ENCODE peak calls at places on chromosomes 1 and 21, in five cellular contexts. G is GM12878, E is GM12891, I is K562, P is endothelial cell of umbilical vein. B is an unnamed sample.

GRCh38 chr1:112457965-112458364 is 50.8 kb upstream of the WNT2B start:
- DNase-seq in I (no peak), G (no peak), P (peak), E (no peak), B (no peak)

GRCh38 chr1:9466780-9467755 is 72.2 kb upstream of the SLC25A33 start:
- DNase-seq in I (no peak), P (no peak), G (no peak), E (no peak), B (no peak)

GRCh38 chr21:30044447-30045064 is 104.8 kb upstream of the GRIK1 start:
- DNase-seq in E (no peak), G (no peak), P (peak), I (peak), B (no peak)

GRCh38 chr1:71522721-71523120 is 441.9 kb upstream of the ZRANB2 start:
- DNase-seq in E (no peak), P (no peak), I (no peak), G (no peak), B (no peak)

GRCh38 chr1:113793878-113794834 is 18.1 kb downstream of the RSBN1 start:
- DNase-seq in P (no peak), E (no peak), I (no peak), G (no peak), B (no peak)

GRCh38 chr1:111571987-111572386 is 47.6 kb upstream of the RAP1A start:
- DNase-seq in P (no peak), I (no peak), E (no peak), G (no peak), B (no peak)

GRCh38 chr1:26693557-26694184 is 2.1 kb upstream of the ARID1A start:
- DNase-seq in I (no peak), E (no peak), G (no peak), P (no peak), B (no peak)

GRCh38 chr1:32713081-32713480 is 10.5 kb upstream of the SYNC start:
- DNase-seq in I (no peak), P (no peak), G (no peak), E (no peak), B (no peak)

GRCh38 chr1:39900662-39901485 is 843 bp downstream of the MYCL start:
- DNase-seq in E (peak), I (peak), P (no peak), G (no peak), B (no peak)

GRCh38 chr1:68470388-68470970 is 20.7 kb upstream of the RPE65 start:
- DNase-seq in I (no peak), E (no peak), G (no peak), P (peak), B (no peak)

GRCh38 chr1:13751985-13752384 is 52.0 kb downstream of the PRDM2 start:
- DNase-seq in I (no peak), P (no peak), E (no peak), G (no peak), B (no peak)

GRCh38 chr1:185045793-185046441 is 559 bp downstream of the RNF2 start:
- DNase-seq in P (peak), E (no peak), I (peak), G (no peak), B (no peak)

GRCh38 chr1:193260056-193260750 is 73.8 kb upstream of the B3GALT2 start:
- DNase-seq in P (no peak), G (no peak), E (no peak), I (no peak), B (no peak)

GRCh38 chr1:102858695-102859094 is 249.6 kb downstream of the COL11A1 start:
- DNase-seq in G (no peak), P (no peak), I (no peak), E (no peak), B (no peak)

GRCh38 chr1:23352096-23352695 is 8.1 kb upstream of the HNRNPR start:
- DNase-seq in P (no peak), E (no peak), G (no peak), I (no peak), B (no peak)

GRCh38 chr1:152884966-152885624 is 7.0 kb downstream of the SMCP start:
- DNase-seq in G (no peak), I (no peak), E (no peak), P (no peak), B (no peak)

GRCh38 chr21:32306021-32306780 is 7.5 kb downstream of the MRAP start:
- DNase-seq in E (no peak), P (peak), I (peak), G (no peak), B (no peak)

GRCh38 chr1:3733603-3734591 is 18.4 kb upstream of the CCDC27 start:
- DNase-seq in I (no peak), E (no peak), P (no peak), G (no peak), B (no peak)

GRCh38 chr1:30106125-30106524 is 617.3 kb downstream of the MATN1 start:
- DNase-seq in G (no peak), I (peak), E (no peak), P (peak), B (no peak)

GRCh38 chr1:89631756-89632155 is 1.2 kb upstream of the LRRC8C start:
- DNase-seq in I (no peak), E (no peak), G (no peak), P (no peak), B (no peak)

GRCh38 chr1:67659229-67659628 is 25.8 kb upstream of the GADD45A start:
- DNase-seq in I (no peak), P (no peak), G (no peak), E (no peak), B (no peak)

GRCh38 chr1:89538361-89538760 is 13.7 kb downstream of the LRRC8B start:
- DNase-seq in I (no peak), E (no peak), G (no peak), P (peak), B (no peak)

GRCh38 chr1:66271216-66271903 is 262.6 kb upstream of the SGIP1 start:
- DNase-seq in E (no peak), P (peak), I (no peak), G (no peak), B (no peak)

GRCh38 chr1:169925505-169926482 is 32.1 kb upstream of the SCYL3 start:
- DNase-seq in E (no peak), P (no peak), I (no peak), G (peak), B (no peak)

GRCh38 chr1:230682274-230682673 is 31.6 kb downstream of the AGT start:
- DNase-seq in E (no peak), I (peak), G (no peak), P (no peak), B (no peak)

GRCh38 chr1:93061895-93062792 is 16.9 kb upstream of the MTF2 start:
- DNase-seq in I (peak), G (no peak), E (no peak), P (peak), B (no peak)

GRCh38 chr21:33978585-33978984 is 63.0 kb upstream of the ATP5PO start:
- DNase-seq in G (no peak), E (no peak), P (no peak), I (no peak), B (no peak)

GRCh38 chr1:199954701-199955100 is 72.8 kb upstream of the NR5A2 start:
- DNase-seq in P (no peak), I (peak), E (peak), G (no peak), B (peak)

GRCh38 chr1:77036560-77036959 is 169.3 kb downstream of the ST6GALNAC5 start:
- DNase-seq in P (peak), I (peak), E (no peak), G (no peak), B (no peak)

GRCh38 chr1:51627672-51628071 is 10.8 kb downstream of the OSBPL9 start:
- DNase-seq in E (no peak), G (no peak), P (peak), I (no peak), B (no peak)

GRCh38 chr1:81327103-81327728 is 473.5 kb upstream of the ADGRL2 start:
- DNase-seq in E (no peak), P (no peak), G (no peak), I (no peak), B (no peak)

GRCh38 chr1:46179138-46180081 is 3.1 kb upstream of the P3R3URF start:
- DNase-seq in G (no peak), P (peak), I (peak), E (no peak), B (no peak)
- TF ChIP-seq POLR2AphosphoS5 in G (no peak), P (peak), I (no peak), E (no peak), B (peak)

DNA sequence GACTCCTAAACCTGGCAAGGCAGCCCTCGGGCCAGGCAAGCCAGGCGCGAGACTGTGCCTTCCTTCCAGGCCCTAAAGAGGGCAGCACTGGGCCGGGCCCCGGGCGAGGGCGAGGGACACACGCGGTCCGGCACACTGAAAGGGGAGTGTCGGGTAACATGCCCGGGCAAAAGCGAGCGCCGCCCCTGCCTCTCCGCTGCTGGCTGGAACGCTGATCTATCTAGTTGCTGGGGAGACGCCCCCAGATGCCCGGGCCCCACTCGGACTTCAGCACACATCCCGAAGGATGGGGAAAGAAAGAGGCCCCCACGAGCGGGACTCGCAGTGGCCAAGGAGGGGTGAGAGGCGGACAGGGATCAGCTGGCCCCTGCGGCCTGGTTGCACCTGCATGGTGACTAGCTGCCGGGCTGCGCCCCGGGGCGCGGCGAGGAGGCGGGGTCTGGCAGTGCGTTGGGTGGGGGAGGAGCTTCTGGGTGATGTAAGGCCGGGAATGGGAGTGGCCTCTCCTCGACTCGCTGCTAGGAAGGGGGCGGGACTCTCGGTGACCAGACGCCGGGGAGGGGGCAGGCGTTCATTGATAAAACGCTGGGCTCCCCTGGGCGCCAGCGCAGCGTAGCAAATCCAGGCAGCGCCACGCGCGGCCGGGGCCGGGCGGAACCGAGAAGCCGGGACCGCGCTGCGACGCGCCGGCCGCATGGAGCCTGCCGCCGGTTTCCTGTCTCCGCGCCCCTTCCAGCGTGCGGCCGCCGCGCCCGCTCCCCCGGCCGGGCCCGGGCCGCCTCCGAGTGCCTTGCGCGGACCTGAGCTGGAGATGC is at the start of gene PLK3:
- DNase-seq in I (peak), P (peak), E (peak), G (peak), B (peak)
- TF ChIP-seq POLR2AphosphoS5 in I (peak), P (peak), E (peak), G (peak), B (peak)

DNA sequence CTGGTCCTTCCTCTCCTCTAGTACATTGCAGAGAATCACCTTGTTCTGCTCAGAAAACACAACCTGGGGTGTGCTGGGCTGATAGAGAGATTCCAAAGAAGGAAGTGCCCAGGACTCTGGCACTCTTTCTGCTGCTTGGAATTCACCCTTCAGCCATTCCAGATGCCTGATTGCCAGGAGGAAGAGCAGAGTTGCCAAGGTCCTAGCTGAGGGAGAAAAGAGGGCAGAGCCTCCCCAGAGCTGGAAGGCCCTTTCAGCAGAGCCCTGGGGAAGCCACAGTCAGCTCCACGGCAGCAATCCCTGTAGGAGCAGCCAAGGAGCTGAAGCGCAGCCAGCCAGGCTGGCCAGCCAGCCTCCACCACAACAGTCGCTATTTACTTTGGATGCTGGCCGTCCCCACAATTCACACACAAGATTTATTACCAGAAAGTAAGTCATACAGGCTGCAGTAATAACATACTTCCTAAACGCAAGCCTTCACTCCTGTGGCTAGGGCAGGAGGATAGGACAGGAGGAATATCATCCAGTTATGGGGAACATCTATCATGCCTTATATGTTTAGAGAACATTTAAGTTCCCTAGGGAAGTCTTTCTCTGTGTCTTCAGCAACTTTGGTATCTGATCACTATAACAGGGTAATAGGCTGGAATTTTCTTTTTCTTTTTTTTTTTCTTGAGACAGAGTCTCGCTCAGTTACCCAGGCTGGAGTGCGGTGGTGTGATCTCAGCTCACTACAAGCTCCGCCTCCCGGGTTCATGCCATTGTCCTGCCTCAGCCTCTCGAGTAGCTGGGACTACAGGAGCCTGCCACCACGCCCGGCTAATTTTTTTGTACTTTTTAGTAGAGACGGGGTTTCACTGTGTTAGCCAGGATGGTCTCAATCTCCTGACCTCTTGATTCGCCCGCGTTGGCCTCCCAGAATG is 36.6 kb upstream of the SLC44A3 start:
- DNase-seq in I (no peak), G (no peak), P (peak), E (no peak), B (no peak)
- TF ChIP-seq POLR2AphosphoS5 in I (no peak), G (no peak), P (no peak), E (no peak), B (no peak)

DNA sequence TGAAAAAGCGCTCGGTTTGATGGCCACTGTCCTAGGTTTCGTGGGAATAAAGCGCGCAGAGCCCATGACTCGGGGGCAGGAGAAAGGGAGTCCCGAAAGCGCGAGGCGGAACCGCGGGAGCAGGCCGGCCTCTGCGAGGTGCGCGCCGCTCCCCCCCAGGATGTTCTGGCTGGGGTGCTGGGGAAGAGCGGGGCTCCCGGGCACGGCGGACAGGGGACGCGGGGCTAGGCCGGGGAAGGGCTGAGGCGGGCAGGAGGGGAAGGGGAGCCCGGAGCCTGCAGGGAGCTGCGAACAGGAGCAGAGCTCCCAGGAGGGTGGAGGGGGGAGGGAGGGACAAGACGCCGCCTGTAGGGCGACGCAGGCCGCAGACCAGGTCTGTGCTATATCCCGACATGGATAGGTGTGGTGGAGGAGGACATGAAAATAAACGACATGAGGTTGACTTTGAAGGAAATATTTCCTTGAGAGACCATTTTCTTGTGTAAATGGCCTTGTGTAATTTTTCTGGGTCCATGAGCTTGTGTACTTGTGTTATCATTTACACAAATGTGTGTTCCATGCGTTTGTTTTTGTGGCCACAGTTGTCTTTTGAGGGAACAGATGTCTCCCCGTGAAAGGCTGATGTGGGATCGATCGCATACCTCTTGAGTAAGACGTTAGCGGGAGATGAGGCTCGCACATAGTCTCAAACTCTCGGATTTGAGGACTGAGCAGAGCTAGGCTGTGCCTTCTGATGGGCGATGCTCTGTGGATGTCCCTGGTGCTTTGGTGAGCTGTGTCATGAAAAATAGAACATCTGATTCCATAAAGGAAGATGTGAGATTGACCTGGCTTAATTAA is 1.3 kb downstream of the PCNT start:
- DNase-seq in I (peak), P (peak), E (peak), G (no peak), B (peak)
- TF ChIP-seq POLR2AphosphoS5 in I (no peak), P (no peak), E (no peak), G (no peak), B (no peak)

DNA sequence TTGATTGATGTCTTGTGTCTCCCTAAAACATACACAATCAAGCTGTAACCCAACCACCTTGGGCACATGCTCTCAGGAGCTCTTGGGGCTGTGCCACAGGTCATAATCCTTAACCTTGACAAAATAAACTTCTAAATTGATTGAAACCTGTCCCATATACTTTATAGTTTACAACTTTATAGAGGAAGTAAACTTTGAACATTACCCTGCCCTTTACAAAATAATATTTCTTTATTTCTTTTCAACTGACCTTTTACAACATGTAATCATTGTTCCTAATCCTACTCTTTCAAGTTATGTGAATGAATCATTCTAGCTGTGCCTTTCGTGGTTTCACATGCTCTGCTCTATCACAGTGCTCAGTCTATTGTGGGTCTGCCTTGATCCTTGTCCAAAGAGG is 118.3 kb upstream of the ATP1A1 start:
- DNase-seq in E (no peak), G (no peak), P (no peak), I (no peak), B (no peak)
- TF ChIP-seq POLR2AphosphoS5 in E (no peak), G (no peak), P (no peak), I (no peak), B (no peak)